ENCODE peak calls at places on chromosomes 3 and 15, in seven cellular contexts. One of them, this sample, is unnamed.
A peak's percentile ranks its signal among the peaks of the same experiment; 100 is the strongest.

GRCh38 chr3:104907507-104907906 is 459.2 kb upstream of the ALCAM start:
- ATAC-seq in T-helper 17 cell: no peak
- ATAC-seq in central memory CD8-positive, alpha-beta T cell: no peak
- ATAC-seq in CD8-positive, alpha-beta T cell: no peak
- ATAC-seq in gastrocnemius medialis: no peak
- ATAC-seq in aorta: no peak
- ATAC-seq in sciatic nerve: no peak
- ATAC-seq in this sample: no peak

GRCh38 chr3:39038165-39038564 is 13.6 kb downstream of the SCN11A start:
- ATAC-seq in T-helper 17 cell: no peak
- ATAC-seq in central memory CD8-positive, alpha-beta T cell: no peak
- ATAC-seq in CD8-positive, alpha-beta T cell: no peak
- ATAC-seq in gastrocnemius medialis: no peak
- ATAC-seq in aorta: no peak
- ATAC-seq in sciatic nerve: no peak
- ATAC-seq in this sample: no peak

GRCh38 chr15:43286074-43286473 is 19.3 kb upstream of the TGM5 start:
- ATAC-seq in T-helper 17 cell: no peak
- ATAC-seq in central memory CD8-positive, alpha-beta T cell: no peak
- ATAC-seq in CD8-positive, alpha-beta T cell: no peak
- ATAC-seq in gastrocnemius medialis: no peak
- ATAC-seq in aorta: no peak
- ATAC-seq in sciatic nerve: no peak
- ATAC-seq in this sample: peak; percentile 30

GRCh38 chr3:179166561-179167201 is 18.5 kb downstream of the PIK3CA start:
- ATAC-seq in T-helper 17 cell: no peak
- ATAC-seq in central memory CD8-positive, alpha-beta T cell: no peak
- ATAC-seq in CD8-positive, alpha-beta T cell: no peak
- ATAC-seq in gastrocnemius medialis: no peak
- ATAC-seq in aorta: no peak
- ATAC-seq in sciatic nerve: no peak
- ATAC-seq in this sample: no peak

GRCh38 chr3:161508852-161509477 is 12.4 kb downstream of the OTOL1 start:
- ATAC-seq in T-helper 17 cell: no peak
- ATAC-seq in central memory CD8-positive, alpha-beta T cell: no peak
- ATAC-seq in CD8-positive, alpha-beta T cell: no peak
- ATAC-seq in gastrocnemius medialis: no peak
- ATAC-seq in aorta: no peak
- ATAC-seq in sciatic nerve: no peak
- ATAC-seq in this sample: no peak

GRCh38 chr15:69305204-69305931 is 6.7 kb downstream of the PAQR5 start:
- ATAC-seq in T-helper 17 cell: no peak
- ATAC-seq in central memory CD8-positive, alpha-beta T cell: no peak
- ATAC-seq in CD8-positive, alpha-beta T cell: no peak
- ATAC-seq in gastrocnemius medialis: no peak
- ATAC-seq in aorta: peak; percentile 58
- ATAC-seq in sciatic nerve: peak; percentile 81
- ATAC-seq in this sample: peak; percentile 10

GRCh38 chr3:10467904-10468610 is 37.3 kb downstream of the ATP2B2 start:
- ATAC-seq in T-helper 17 cell: no peak
- ATAC-seq in central memory CD8-positive, alpha-beta T cell: no peak
- ATAC-seq in CD8-positive, alpha-beta T cell: no peak
- ATAC-seq in gastrocnemius medialis: no peak
- ATAC-seq in aorta: no peak
- ATAC-seq in sciatic nerve: no peak
- ATAC-seq in this sample: no peak

GRCh38 chr15:90367578-90367977 is 15.5 kb downstream of the ZNF774 start:
- ATAC-seq in T-helper 17 cell: no peak
- ATAC-seq in central memory CD8-positive, alpha-beta T cell: no peak
- ATAC-seq in CD8-positive, alpha-beta T cell: no peak
- ATAC-seq in gastrocnemius medialis: peak; percentile 40
- ATAC-seq in aorta: peak; percentile 66
- ATAC-seq in sciatic nerve: peak; percentile 81
- ATAC-seq in this sample: no peak

GRCh38 chr15:63188937-63189871 is at the start of gene RAB8B:
- ATAC-seq in T-helper 17 cell: peak; percentile 79
- ATAC-seq in central memory CD8-positive, alpha-beta T cell: peak; percentile 60
- ATAC-seq in CD8-positive, alpha-beta T cell: peak; percentile 74
- ATAC-seq in gastrocnemius medialis: peak; percentile 90
- ATAC-seq in aorta: peak; percentile 99
- ATAC-seq in sciatic nerve: peak; percentile 98
- ATAC-seq in this sample: peak; percentile 98

GRCh38 chr3:5022966-5023776 is 43.9 kb downstream of the BHLHE40 start:
- ATAC-seq in T-helper 17 cell: no peak
- ATAC-seq in central memory CD8-positive, alpha-beta T cell: no peak
- ATAC-seq in CD8-positive, alpha-beta T cell: no peak
- ATAC-seq in gastrocnemius medialis: peak; percentile 75
- ATAC-seq in aorta: no peak
- ATAC-seq in sciatic nerve: peak; percentile 23
- ATAC-seq in this sample: peak; percentile 58

GRCh38 chr3:106428565-106428994 is 559.8 kb upstream of the CBLB start:
- ATAC-seq in T-helper 17 cell: no peak
- ATAC-seq in central memory CD8-positive, alpha-beta T cell: no peak
- ATAC-seq in CD8-positive, alpha-beta T cell: no peak
- ATAC-seq in gastrocnemius medialis: peak; percentile 86
- ATAC-seq in aorta: peak; percentile 70
- ATAC-seq in sciatic nerve: peak; percentile 83
- ATAC-seq in this sample: peak; percentile 92

GRCh38 chr3:143851331-143852017 is 3.2 kb upstream of the SLC9A9 start:
- ATAC-seq in T-helper 17 cell: no peak
- ATAC-seq in central memory CD8-positive, alpha-beta T cell: no peak
- ATAC-seq in CD8-positive, alpha-beta T cell: no peak
- ATAC-seq in gastrocnemius medialis: no peak
- ATAC-seq in aorta: no peak
- ATAC-seq in sciatic nerve: no peak
- ATAC-seq in this sample: peak; percentile 91

GRCh38 chr15:67446449-67446848 is 74.5 kb upstream of the C15orf61 start:
- ATAC-seq in T-helper 17 cell: no peak
- ATAC-seq in central memory CD8-positive, alpha-beta T cell: no peak
- ATAC-seq in CD8-positive, alpha-beta T cell: no peak
- ATAC-seq in gastrocnemius medialis: no peak
- ATAC-seq in aorta: no peak
- ATAC-seq in sciatic nerve: no peak
- ATAC-seq in this sample: no peak

GRCh38 chr15:59222106-59222505 is 15.5 kb downstream of the LDHAL6B start:
- ATAC-seq in T-helper 17 cell: no peak
- ATAC-seq in central memory CD8-positive, alpha-beta T cell: no peak
- ATAC-seq in CD8-positive, alpha-beta T cell: no peak
- ATAC-seq in gastrocnemius medialis: no peak
- ATAC-seq in aorta: no peak
- ATAC-seq in sciatic nerve: no peak
- ATAC-seq in this sample: no peak